ENCODE peak calls at places on chromosomes 12 and 14, in six cellular contexts. One of them, this sample, is unnamed.

GRCh38 chr14:59904184-59904583 is 15.8 kb upstream of the LRRC9 start:
- DNase-seq in heart right ventricle: no peak
- DNase-seq in nephron progenitor cell: no peak
- DNase-seq in fibroblast of lung: no peak
- DNase-seq in lung: no peak
- DNase-seq in GM10248: no peak
- DNase-seq in this sample: no peak

GRCh38 chr12:127162902-127163301 is 1104.1 kb upstream of the TMEM132C start:
- DNase-seq in GM10248: no peak
- DNase-seq in fibroblast of lung: peak; percentile 84
- DNase-seq in lung: no peak
- DNase-seq in nephron progenitor cell: no peak
- DNase-seq in heart right ventricle: no peak
- DNase-seq in this sample: peak; percentile 66

GRCh38 chr12:53601296-53601847 is 24.8 kb downstream of the ATF7 start:
- DNase-seq in heart right ventricle: no peak
- DNase-seq in lung: no peak
- DNase-seq in nephron progenitor cell: no peak
- DNase-seq in fibroblast of lung: no peak
- DNase-seq in GM10248: no peak
- DNase-seq in this sample: no peak

GRCh38 chr12:29073631-29074239 is 75.3 kb upstream of the FAR2 start:
- DNase-seq in lung: no peak
- DNase-seq in heart right ventricle: peak; percentile 25
- DNase-seq in nephron progenitor cell: no peak
- DNase-seq in GM10248: peak; percentile 20
- DNase-seq in fibroblast of lung: peak; percentile 54
- DNase-seq in this sample: peak; percentile 22

GRCh38 chr12:131530427-131530826 is 180.5 kb upstream of the SFSWAP start:
- DNase-seq in heart right ventricle: no peak
- DNase-seq in fibroblast of lung: no peak
- DNase-seq in GM10248: no peak
- DNase-seq in nephron progenitor cell: no peak
- DNase-seq in lung: no peak
- DNase-seq in this sample: no peak

GRCh38 chr12:15074351-15074750 is 101.5 kb downstream of the PDE6H start:
- DNase-seq in fibroblast of lung: no peak
- DNase-seq in lung: no peak
- DNase-seq in GM10248: no peak
- DNase-seq in nephron progenitor cell: no peak
- DNase-seq in heart right ventricle: no peak
- DNase-seq in this sample: no peak

GRCh38 chr12:113154351-113154973 is 4.9 kb downstream of the CFAP73 start:
- DNase-seq in GM10248: peak; percentile 61
- DNase-seq in heart right ventricle: no peak
- DNase-seq in fibroblast of lung: no peak
- DNase-seq in nephron progenitor cell: peak; percentile 64
- DNase-seq in lung: no peak
- DNase-seq in this sample: no peak

GRCh38 chr12:126069549-126070165 is 1004.4 kb downstream of the AACS start:
- DNase-seq in GM10248: peak; percentile 13
- DNase-seq in nephron progenitor cell: peak; percentile 66
- DNase-seq in fibroblast of lung: peak; percentile 50
- DNase-seq in lung: peak; percentile 44
- DNase-seq in heart right ventricle: no peak
- DNase-seq in this sample: peak; percentile 38

GRCh38 chr12:53660064-53660463 is 15.8 kb downstream of the ATP5MC2 start:
- DNase-seq in nephron progenitor cell: no peak
- DNase-seq in heart right ventricle: peak; percentile 76
- DNase-seq in lung: no peak
- DNase-seq in fibroblast of lung: peak; percentile 26
- DNase-seq in GM10248: no peak
- DNase-seq in this sample: no peak

GRCh38 chr12:78864483-78865296 is at the start of gene SYT1:
- DNase-seq in fibroblast of lung: peak; percentile 93
- DNase-seq in nephron progenitor cell: peak; percentile 83
- DNase-seq in heart right ventricle: no peak
- DNase-seq in lung: peak; percentile 29
- DNase-seq in GM10248: peak; percentile 14
- DNase-seq in this sample: peak; percentile 80

GRCh38 chr14:76500011-76500410 is 124.1 kb downstream of the ESRRB start:
- DNase-seq in heart right ventricle: peak; percentile 30
- DNase-seq in lung: no peak
- DNase-seq in nephron progenitor cell: no peak
- DNase-seq in fibroblast of lung: peak; percentile 62
- DNase-seq in GM10248: no peak
- DNase-seq in this sample: peak; percentile 63

GRCh38 chr12:89424846-89425245 is 72.5 kb upstream of the DUSP6 start:
- DNase-seq in nephron progenitor cell: no peak
- DNase-seq in fibroblast of lung: no peak
- DNase-seq in heart right ventricle: no peak
- DNase-seq in lung: no peak
- DNase-seq in GM10248: no peak
- DNase-seq in this sample: no peak

GRCh38 chr14:67524152-67524963 is 8.7 kb upstream of the PLEKHH1 start:
- DNase-seq in GM10248: no peak
- DNase-seq in nephron progenitor cell: no peak
- DNase-seq in lung: no peak
- DNase-seq in heart right ventricle: no peak
- DNase-seq in fibroblast of lung: peak; percentile 9
- DNase-seq in this sample: no peak

GRCh38 chr12:55705802-55706402 is 1.8 kb downstream of the ITGA7 start:
- DNase-seq in nephron progenitor cell: no peak
- DNase-seq in fibroblast of lung: no peak
- DNase-seq in GM10248: peak; percentile 53
- DNase-seq in heart right ventricle: no peak
- DNase-seq in lung: no peak
- DNase-seq in this sample: no peak

GRCh38 chr14:32075636-32076277 is 1.3 kb upstream of the ARHGAP5 start:
- DNase-seq in nephron progenitor cell: no peak
- DNase-seq in lung: no peak
- DNase-seq in GM10248: peak; percentile 39
- DNase-seq in heart right ventricle: peak; percentile 56
- DNase-seq in fibroblast of lung: peak; percentile 21
- DNase-seq in this sample: no peak

GRCh38 chr12:3189282-3189681 is 112.1 kb downstream of the TSPAN9 start:
- DNase-seq in heart right ventricle: no peak
- DNase-seq in lung: no peak
- DNase-seq in fibroblast of lung: no peak
- DNase-seq in GM10248: no peak
- DNase-seq in nephron progenitor cell: no peak
- DNase-seq in this sample: no peak

GRCh38 chr14:72443991-72444431 is 449.9 kb downstream of the DPF3 start:
- DNase-seq in lung: no peak
- DNase-seq in heart right ventricle: no peak
- DNase-seq in GM10248: peak; percentile 45
- DNase-seq in nephron progenitor cell: no peak
- DNase-seq in fibroblast of lung: peak; percentile 39
- DNase-seq in this sample: no peak

GRCh38 chr12:101876861-101877815 is at the start of gene DRAM1:
- DNase-seq in heart right ventricle: peak; percentile 88
- DNase-seq in fibroblast of lung: peak; percentile 88
- DNase-seq in lung: peak; percentile 94
- DNase-seq in nephron progenitor cell: peak; percentile 80
- DNase-seq in GM10248: peak; percentile 90
- DNase-seq in this sample: peak; percentile 90

GRCh38 chr12:87848248-87848868 is 180.8 kb downstream of the C12orf50 start:
- DNase-seq in lung: no peak
- DNase-seq in heart right ventricle: peak; percentile 5
- DNase-seq in fibroblast of lung: peak; percentile 58
- DNase-seq in nephron progenitor cell: peak; percentile 19
- DNase-seq in GM10248: peak; percentile 30
- DNase-seq in this sample: peak; percentile 43

GRCh38 chr12:122356192-122356635 is 66.3 kb downstream of the CLIP1 start:
- DNase-seq in fibroblast of lung: peak; percentile 27
- DNase-seq in lung: no peak
- DNase-seq in nephron progenitor cell: peak; percentile 41
- DNase-seq in GM10248: peak; percentile 70
- DNase-seq in heart right ventricle: peak; percentile 27
- DNase-seq in this sample: peak; percentile 74

GRCh38 chr12:21984375-21984774 is 43.1 kb upstream of the ABCC9 start:
- DNase-seq in GM10248: no peak
- DNase-seq in nephron progenitor cell: no peak
- DNase-seq in fibroblast of lung: no peak
- DNase-seq in lung: no peak
- DNase-seq in heart right ventricle: no peak
- DNase-seq in this sample: no peak

GRCh38 chr14:24051789-24052655 is at the start of gene CARMIL3:
- DNase-seq in lung: peak; percentile 78
- DNase-seq in heart right ventricle: peak; percentile 33
- DNase-seq in GM10248: peak; percentile 92
- DNase-seq in fibroblast of lung: peak; percentile 41
- DNase-seq in nephron progenitor cell: peak; percentile 86
- DNase-seq in this sample: peak; percentile 10

GRCh38 chr14:91299483-91300115 is 55.1 kb upstream of the GPR68 start:
- DNase-seq in fibroblast of lung: peak; percentile 12
- DNase-seq in lung: no peak
- DNase-seq in nephron progenitor cell: no peak
- DNase-seq in GM10248: no peak
- DNase-seq in heart right ventricle: no peak
- DNase-seq in this sample: no peak

GRCh38 chr12:34597548-34598351 is 575.5 kb downstream of the ALG10 start:
- DNase-seq in nephron progenitor cell: no peak
- DNase-seq in fibroblast of lung: no peak
- DNase-seq in heart right ventricle: no peak
- DNase-seq in GM10248: peak; percentile 3
- DNase-seq in lung: peak; percentile 21
- DNase-seq in this sample: no peak

GRCh38 chr14:75519826-75520692 is 2.2 kb upstream of the BATF start:
- DNase-seq in fibroblast of lung: no peak
- DNase-seq in nephron progenitor cell: no peak
- DNase-seq in lung: no peak
- DNase-seq in heart right ventricle: no peak
- DNase-seq in GM10248: no peak
- DNase-seq in this sample: peak; percentile 37

GRCh38 chr12:65615091-65615490 is 209.2 kb upstream of the HMGA2 start:
- DNase-seq in fibroblast of lung: peak; percentile 95
- DNase-seq in GM10248: no peak
- DNase-seq in nephron progenitor cell: no peak
- DNase-seq in lung: no peak
- DNase-seq in heart right ventricle: no peak
- DNase-seq in this sample: peak; percentile 79

GRCh38 chr12:91072931-91073330 is 15.1 kb upstream of the KERA start:
- DNase-seq in fibroblast of lung: peak; percentile 35
- DNase-seq in GM10248: no peak
- DNase-seq in lung: no peak
- DNase-seq in heart right ventricle: no peak
- DNase-seq in nephron progenitor cell: no peak
- DNase-seq in this sample: no peak

GRCh38 chr12:92530706-92531105 is 172.1 kb upstream of the PLEKHG7 start:
- DNase-seq in heart right ventricle: no peak
- DNase-seq in lung: no peak
- DNase-seq in fibroblast of lung: no peak
- DNase-seq in nephron progenitor cell: no peak
- DNase-seq in GM10248: no peak
- DNase-seq in this sample: no peak

GRCh38 chr12:78651755-78652154 is 212.8 kb upstream of the SYT1 start:
- DNase-seq in lung: no peak
- DNase-seq in fibroblast of lung: peak; percentile 38
- DNase-seq in nephron progenitor cell: no peak
- DNase-seq in GM10248: no peak
- DNase-seq in heart right ventricle: no peak
- DNase-seq in this sample: no peak

GRCh38 chr12:57732270-57732669 is 6.3 kb downstream of the AGAP2 start:
- DNase-seq in fibroblast of lung: no peak
- DNase-seq in GM10248: no peak
- DNase-seq in lung: no peak
- DNase-seq in nephron progenitor cell: no peak
- DNase-seq in heart right ventricle: no peak
- DNase-seq in this sample: no peak

GRCh38 chr14:74491952-74492351 is 1.2 kb downstream of the NPC2 start:
- DNase-seq in lung: no peak
- DNase-seq in GM10248: no peak
- DNase-seq in heart right ventricle: no peak
- DNase-seq in nephron progenitor cell: no peak
- DNase-seq in fibroblast of lung: peak; percentile 43
- DNase-seq in this sample: peak; percentile 41
- TF ChIP-seq CTCF in lung: no peak
- TF ChIP-seq CTCF in GM10248: peak; percentile 54
- TF ChIP-seq CTCF in heart right ventricle: no peak
- TF ChIP-seq CTCF in nephron progenitor cell: peak; percentile 10
- TF ChIP-seq CTCF in fibroblast of lung: peak; percentile 19
- TF ChIP-seq CTCF in this sample: peak; percentile 64

DNA sequence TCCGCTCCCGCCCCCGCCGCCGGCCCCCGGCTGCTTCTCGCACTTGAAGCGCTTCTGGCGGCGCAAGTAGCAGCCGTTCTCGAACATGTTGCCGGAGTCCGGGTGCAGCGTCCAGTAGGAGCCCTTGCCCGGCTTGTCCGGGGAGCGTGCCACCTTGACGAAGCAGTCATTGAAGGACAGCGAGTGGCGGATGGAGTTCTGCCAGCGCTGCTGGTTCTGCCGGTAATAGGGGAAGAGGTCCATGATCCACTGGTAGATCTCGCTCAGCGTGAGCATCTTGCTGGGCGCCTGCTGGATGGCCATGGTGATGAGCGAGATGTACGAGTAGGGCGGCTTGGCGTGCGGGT is 3.1 kb downstream of the FOXA1 start:
- DNase-seq in lung: peak; percentile 50
- DNase-seq in nephron progenitor cell: no peak
- DNase-seq in GM10248: no peak
- DNase-seq in heart right ventricle: no peak
- DNase-seq in fibroblast of lung: no peak
- DNase-seq in this sample: no peak
- TF ChIP-seq CTCF in lung: no peak
- TF ChIP-seq CTCF in nephron progenitor cell: no peak
- TF ChIP-seq CTCF in GM10248: no peak
- TF ChIP-seq CTCF in heart right ventricle: no peak
- TF ChIP-seq CTCF in fibroblast of lung: no peak
- TF ChIP-seq CTCF in this sample: no peak

GRCh38 chr14:105485720-105486332 is 860 bp upstream of the CRIP1 start:
- DNase-seq in heart right ventricle: peak; percentile 58
- DNase-seq in nephron progenitor cell: peak; percentile 76
- DNase-seq in fibroblast of lung: no peak
- DNase-seq in lung: no peak
- DNase-seq in GM10248: peak; percentile 54
- DNase-seq in this sample: no peak
- TF ChIP-seq CTCF in heart right ventricle: no peak
- TF ChIP-seq CTCF in nephron progenitor cell: peak; percentile 62
- TF ChIP-seq CTCF in fibroblast of lung: peak; percentile 32
- TF ChIP-seq CTCF in lung: no peak
- TF ChIP-seq CTCF in GM10248: peak; percentile 64
- TF ChIP-seq CTCF in this sample: peak; percentile 16

GRCh38 chr14:100144996-100145646 is 14.3 kb downstream of the DEGS2 start:
- DNase-seq in fibroblast of lung: no peak
- DNase-seq in lung: no peak
- DNase-seq in heart right ventricle: no peak
- DNase-seq in GM10248: no peak
- DNase-seq in nephron progenitor cell: no peak
- DNase-seq in this sample: no peak

GRCh38 chr14:100147181-100147631 is 12.2 kb downstream of the DEGS2 start:
- DNase-seq in heart right ventricle: no peak
- DNase-seq in lung: no peak
- DNase-seq in nephron progenitor cell: no peak
- DNase-seq in GM10248: peak; percentile 47
- DNase-seq in fibroblast of lung: no peak
- DNase-seq in this sample: no peak

GRCh38 chr14:100147691-100148464 is 11.6 kb downstream of the DEGS2 start:
- DNase-seq in fibroblast of lung: no peak
- DNase-seq in GM10248: no peak
- DNase-seq in heart right ventricle: no peak
- DNase-seq in lung: no peak
- DNase-seq in nephron progenitor cell: no peak
- DNase-seq in this sample: no peak

GRCh38 chr14:100145682-100146464 is 13.6 kb downstream of the DEGS2 start:
- DNase-seq in GM10248: no peak
- DNase-seq in nephron progenitor cell: no peak
- DNase-seq in fibroblast of lung: no peak
- DNase-seq in heart right ventricle: no peak
- DNase-seq in lung: no peak
- DNase-seq in this sample: no peak

GRCh38 chr14:100146548-100147091 is 12.8 kb downstream of the DEGS2 start:
- DNase-seq in GM10248: no peak
- DNase-seq in heart right ventricle: no peak
- DNase-seq in nephron progenitor cell: no peak
- DNase-seq in fibroblast of lung: no peak
- DNase-seq in lung: no peak
- DNase-seq in this sample: no peak
- TF ChIP-seq CTCF in GM10248: peak; percentile 17
- TF ChIP-seq CTCF in heart right ventricle: no peak
- TF ChIP-seq CTCF in nephron progenitor cell: no peak
- TF ChIP-seq CTCF in fibroblast of lung: peak; percentile 8
- TF ChIP-seq CTCF in lung: no peak
- TF ChIP-seq CTCF in this sample: peak; percentile 7